ENCODE peak calls at places on chromosome 2, in six cellular contexts. O is endodermal cell; L is prostate gland; K is psoas muscle; V is naive thymus-derived CD4-positive, alpha-beta T cell; R is cardiac muscle cell. S is an unnamed sample. For H3K4me1, the result is how much of the 10 kb centered on the place peaks cover.

GRCh38 chr2:110804915-110805314 is 72.5 kb downstream of the ACOXL start:
- DNase-seq in V (no peak), K (no peak), R (no peak), L (no peak), O (no peak), S (no peak)

GRCh38 chr2:216416571-216417307 is 4.5 kb downstream of the SMARCAL1 start:
- DNase-seq in R (no peak), O (no peak), V (no peak), L (peak), K (no peak), S (peak)

GRCh38 chr2:78861546-78861945 is 164.0 kb upstream of the REG3G start:
- DNase-seq in R (peak), O (no peak), K (no peak), V (no peak), L (no peak), S (peak)

GRCh38 chr2:113010088-113010487 is 4.8 kb downstream of the IL36A start:
- DNase-seq in L (no peak), R (peak), V (no peak), O (no peak), K (no peak), S (no peak)

GRCh38 chr2:96156011-96156820 is 11.0 kb upstream of the DUSP2 start:
- DNase-seq in K (peak), O (no peak), V (no peak), R (no peak), L (no peak), S (no peak)

GRCh38 chr2:203341741-203342310 is 13.6 kb downstream of the ABI2 start:
- DNase-seq in R (no peak), O (no peak), L (no peak), V (no peak), K (no peak), S (no peak)

GRCh38 chr2:10223471-10223870 is 79.2 kb upstream of the HPCAL1 start:
- DNase-seq in V (no peak), O (no peak), K (peak), R (no peak), L (no peak), S (no peak)

GRCh38 chr2:26458365-26459042 is 19.4 kb downstream of the OTOF start:
- DNase-seq in R (no peak), K (no peak), L (no peak), O (no peak), V (no peak), S (no peak)

GRCh38 chr2:30886101-30886500 is 78.9 kb upstream of the CAPN13 start:
- DNase-seq in L (no peak), K (no peak), V (no peak), O (peak), R (no peak), S (no peak)

GRCh38 chr2:111657351-111657975 is 226.5 kb downstream of the ANAPC1 start:
- DNase-seq in R (no peak), V (no peak), K (no peak), L (no peak), O (peak), S (no peak)

GRCh38 chr2:127532296-127532695 is 3.2 kb upstream of the MYO7B start:
- DNase-seq in V (no peak), K (no peak), O (no peak), L (no peak), R (no peak), S (no peak)

GRCh38 chr2:98709530-98709929 is 21.4 kb downstream of the MGAT4A start:
- DNase-seq in V (no peak), K (no peak), O (no peak), L (peak), R (peak), S (no peak)

GRCh38 chr2:37570773-37571570 is 100.5 kb downstream of the CDC42EP3 start:
- DNase-seq in V (no peak), L (no peak), K (peak), O (no peak), R (peak), S (no peak)

GRCh38 chr2:237257471-237257951 is 156.5 kb downstream of the COL6A3 start:
- DNase-seq in K (no peak), L (no peak), V (no peak), O (no peak), R (peak), S (no peak)

GRCh38 chr2:235551965-235552364 is 58.1 kb downstream of the AGAP1 start:
- DNase-seq in K (no peak), V (no peak), R (peak), O (peak), L (peak), S (peak)

GRCh38 chr2:191678437-191679110 is 638 bp downstream of the NABP1 start:
- DNase-seq in V (no peak), R (peak), L (peak), O (peak), K (peak), S (peak)

GRCh38 chr2:49796221-49796705 is 641.9 kb upstream of the FSHR start:
- DNase-seq in K (no peak), L (no peak), O (no peak), V (no peak), R (no peak), S (no peak)

GRCh38 chr2:144349674-144350073 is 170.2 kb downstream of the ZEB2 start:
- DNase-seq in O (no peak), L (no peak), V (no peak), K (no peak), R (no peak), S (no peak)

GRCh38 chr2:234649951-234650350 is 153.1 kb upstream of the ARL4C start:
- DNase-seq in K (no peak), L (no peak), R (no peak), O (no peak), V (no peak), S (no peak)

GRCh38 chr2:113175736-113176695 is 2.2 kb downstream of the PSD4 start:
- DNase-seq in L (no peak), K (no peak), O (no peak), R (no peak), V (no peak), S (no peak)

GRCh38 chr2:235979753-235980459 is 188.3 kb downstream of the GBX2 start:
- DNase-seq in O (no peak), R (no peak), V (no peak), L (no peak), K (no peak), S (no peak)

GRCh38 chr2:148298201-148298600 is 277.3 kb downstream of the MBD5 start:
- DNase-seq in O (no peak), V (no peak), R (peak), L (no peak), K (no peak), S (no peak)

GRCh38 chr2:98455494-98455976 is 10.9 kb downstream of the INPP4A start:
- DNase-seq in V (peak), O (peak), K (no peak), R (no peak), L (no peak), S (no peak)

GRCh38 chr2:120885311-120885710 is 149.6 kb downstream of the GLI2 start:
- DNase-seq in V (no peak), O (no peak), R (no peak), K (peak), L (no peak), S (peak)

GRCh38 chr2:26722911-26723310 is 30.4 kb downstream of the KCNK3 start:
- DNase-seq in L (no peak), O (no peak), K (no peak), V (no peak), R (no peak), S (no peak)

GRCh38 chr2:101063753-101064502 is 61.8 kb downstream of the RPL31 start:
- DNase-seq in L (no peak), K (no peak), O (no peak), V (no peak), R (peak), S (no peak)

GRCh38 chr2:26243643-26244478 is 571 bp downstream of the HADHA start:
- DNase-seq in K (no peak), R (peak), L (no peak), O (no peak), V (no peak), S (peak)

GRCh38 chr2:143937563-143938346 is 582.2 kb downstream of the ZEB2 start:
- DNase-seq in K (no peak), L (no peak), R (peak), V (no peak), O (peak), S (no peak)

GRCh38 chr2:29921560-29921915 is at the start of gene ALK:
- DNase-seq in L (peak), O (peak), R (peak), K (peak), V (no peak), S (peak)

GRCh38 chr2:124973396-124973795 is 948.3 kb downstream of the CNTNAP5 start:
- DNase-seq in V (no peak), K (no peak), L (no peak), R (no peak), O (no peak), S (no peak)

GRCh38 chr2:108385411-108386071 is 7.8 kb downstream of the SULT1C4 start:
- DNase-seq in O (no peak), L (no peak), K (no peak), V (no peak), R (no peak), S (no peak)

GRCh38 chr2:101409699-101410098 is 22.4 kb upstream of the CREG2 start:
- DNase-seq in V (no peak), O (no peak), R (no peak), K (no peak), L (no peak), S (no peak)

GRCh38 chr2:149313512-149313972 is 16.8 kb upstream of the LYPD6 start:
- DNase-seq in V (no peak), O (peak), R (peak), K (no peak), L (peak), S (peak)

GRCh38 chr2:226169751-226170581 is 629.7 kb downstream of the IRS1 start:
- DNase-seq in L (no peak), R (no peak), O (no peak), V (no peak), K (no peak), S (no peak)

GRCh38 chr2:118722976-118723375 is 124.5 kb downstream of the EN1 start:
- DNase-seq in V (no peak), R (no peak), L (no peak), K (no peak), O (no peak), S (no peak)

DNA sequence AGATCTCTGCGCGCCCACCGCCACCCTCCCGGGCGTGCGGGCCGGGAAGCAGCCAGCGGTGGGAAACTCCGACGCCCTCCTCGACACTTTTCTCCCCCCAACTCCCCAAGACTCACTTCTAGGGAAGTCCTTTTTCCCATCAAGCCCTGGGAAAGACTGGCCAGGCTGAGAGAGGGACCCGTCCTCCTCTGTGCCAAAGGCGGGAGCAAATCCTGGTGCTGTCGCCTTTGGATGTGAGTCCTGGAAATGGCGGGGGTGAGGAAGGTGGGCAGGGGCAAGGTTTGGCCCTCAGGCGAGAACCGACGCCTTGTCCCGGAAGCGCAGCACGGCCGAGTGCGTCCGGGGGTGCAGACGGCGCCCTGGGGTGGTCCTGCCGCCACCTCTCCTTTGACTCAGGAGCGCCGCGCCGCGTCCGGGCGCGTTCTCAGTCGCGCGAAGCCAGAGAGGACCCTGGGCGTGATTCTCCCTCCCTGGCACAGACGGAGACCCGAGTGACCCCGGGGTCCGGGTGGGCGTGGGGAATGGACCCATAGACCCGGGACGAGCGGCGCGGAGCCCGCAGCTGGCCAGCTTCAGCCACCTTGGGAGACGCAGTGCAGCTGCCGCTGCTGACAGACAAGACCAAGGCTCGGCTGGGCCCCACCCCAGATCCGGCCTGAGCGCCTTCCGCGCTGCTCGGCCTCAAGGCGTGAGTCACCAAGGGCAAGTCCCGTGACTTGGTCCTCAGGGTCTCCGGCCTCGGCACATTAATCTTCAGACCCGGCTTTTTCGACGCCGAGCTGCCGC is 3.5 kb upstream of the LBX2 start:
- DNase-seq in O (peak), R (peak), L (no peak), K (peak), V (no peak), S (peak)
- H3K4me1 ChIP-seq in O (under half), R (under half), L (under half), K (under half), V (under half), S (under half)

GRCh38 chr2:3188405-3188946 is 189.1 kb downstream of the EIPR1 start:
- DNase-seq in L (no peak), O (no peak), K (no peak), R (no peak), V (no peak), S (no peak)
- H3K4me1 ChIP-seq in L (under half), O (under half), K (under half), R (under half), V (under half), S (under half)

GRCh38 chr2:160353813-160354212 is 139.8 kb downstream of the RBMS1 start:
- DNase-seq in K (no peak), R (no peak), L (no peak), V (no peak), O (no peak), S (no peak)
- H3K4me1 ChIP-seq in K (half or more), R (under half), L (under half), V (under half), O (under half), S (under half)

GRCh38 chr2:1313240-1313924 is 99.9 kb upstream of the TPO start:
- DNase-seq in L (no peak), V (no peak), R (no peak), O (no peak), K (no peak), S (no peak)

GRCh38 chr2:1310202-1310601 is 103.1 kb upstream of the TPO start:
- DNase-seq in R (no peak), K (no peak), O (no peak), L (no peak), V (no peak), S (no peak)

GRCh38 chr2:1307670-1308069 is 105.6 kb upstream of the TPO start:
- DNase-seq in L (no peak), R (no peak), K (no peak), O (no peak), V (no peak), S (no peak)

GRCh38 chr2:1309507-1309906 is 103.8 kb upstream of the TPO start:
- DNase-seq in O (no peak), K (no peak), R (no peak), V (no peak), L (no peak), S (no peak)

DNA sequence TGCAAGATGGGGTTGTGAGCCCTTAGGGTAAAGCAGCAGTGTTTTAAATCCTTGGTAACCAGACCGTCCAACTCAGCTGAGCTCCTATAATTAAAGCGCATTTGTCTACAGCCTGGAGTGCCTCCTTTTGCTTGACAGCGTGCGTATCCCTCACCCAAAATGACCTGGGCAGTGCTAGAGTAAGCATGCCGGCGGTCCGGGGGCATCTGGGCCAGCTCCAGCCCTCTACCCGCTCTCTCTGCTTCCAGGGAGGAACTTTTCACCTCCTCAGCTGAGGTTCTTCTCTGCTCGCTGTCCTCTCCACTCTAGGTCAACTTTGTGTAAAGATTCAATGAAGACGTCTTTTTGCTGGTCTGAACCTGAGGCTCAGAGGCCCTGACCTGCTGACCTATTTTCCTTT is 102.4 kb upstream of the TPO start:
- DNase-seq in R (no peak), O (no peak), L (no peak), V (no peak), K (no peak), S (no peak)
- H3K4me1 ChIP-seq in R (under half), O (under half), L (under half), V (under half), K (under half), S (under half)

GRCh38 chr2:47080888-47081301 is 74.2 kb downstream of the STPG4 start:
- DNase-seq in R (no peak), O (peak), L (no peak), K (no peak), V (no peak), S (no peak)

GRCh38 chr2:47082976-47083375 is 72.1 kb downstream of the STPG4 start:
- DNase-seq in O (peak), R (no peak), L (no peak), K (no peak), V (no peak), S (no peak)

GRCh38 chr2:47086054-47086471 is 69.0 kb downstream of the STPG4 start:
- DNase-seq in R (no peak), V (no peak), K (no peak), L (no peak), O (no peak), S (no peak)

GRCh38 chr2:47083886-47084682 is 71.0 kb downstream of the STPG4 start:
- DNase-seq in K (no peak), V (no peak), L (no peak), R (peak), O (peak), S (no peak)

DNA sequence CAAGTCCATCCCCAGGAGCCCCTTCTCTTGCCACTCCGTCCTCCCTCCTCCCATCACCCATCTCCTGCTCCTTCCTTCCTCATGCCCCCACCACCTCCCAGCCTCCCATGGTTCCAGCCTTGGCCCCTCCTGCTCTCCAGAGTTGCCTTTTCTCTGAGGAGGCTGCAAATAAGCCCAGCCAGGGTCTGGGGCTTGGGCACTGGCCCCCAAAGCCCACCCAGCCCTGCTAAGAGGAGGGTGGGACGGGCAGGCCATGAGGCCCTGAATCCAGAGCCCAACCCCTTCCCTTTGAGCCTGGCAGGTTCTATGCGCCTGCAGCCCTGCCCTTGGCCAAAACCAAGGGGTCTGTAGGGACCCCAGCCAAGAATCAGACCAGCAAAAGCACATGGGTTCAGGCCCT is 71.6 kb downstream of the STPG4 start:
- DNase-seq in K (no peak), O (peak), L (no peak), V (no peak), R (no peak), S (no peak)
- H3K4me1 ChIP-seq in K (under half), O (under half), L (under half), V (under half), R (under half), S (under half)

S was measured in SJCRH30.